ENCODE peak calls at places on chromosomes 13 and 19, in four cellular contexts. One of them, this sample, is unnamed.

GRCh38 chr19:20079487-20079886 is 1.7 kb downstream of the ZNF90 start:
- DNase-seq in stimulated activated CD8-positive, alpha-beta memory T cell treated with anti-CD3 and anti-CD28 coated beads, Interleukin-7, amount 100 ng/mL, for 1 hour: no peak
- DNase-seq in hippocampal formation: no peak
- DNase-seq in HTR-8/SVneo: no peak
- DNase-seq in this sample: no peak

GRCh38 chr13:60654405-60654804 is 257.4 kb downstream of the TDRD3 start:
- DNase-seq in HTR-8/SVneo: peak
- DNase-seq in hippocampal formation: peak
- DNase-seq in stimulated activated CD8-positive, alpha-beta memory T cell treated with anti-CD3 and anti-CD28 coated beads, Interleukin-7, amount 100 ng/mL, for 1 hour: no peak
- DNase-seq in this sample: peak

GRCh38 chr19:1156305-1156801 is 17.7 kb downstream of the SBNO2 start:
- DNase-seq in hippocampal formation: no peak
- DNase-seq in stimulated activated CD8-positive, alpha-beta memory T cell treated with anti-CD3 and anti-CD28 coated beads, Interleukin-7, amount 100 ng/mL, for 1 hour: no peak
- DNase-seq in HTR-8/SVneo: no peak
- DNase-seq in this sample: no peak

GRCh38 chr19:4980087-4980486 is 11.2 kb downstream of the KDM4B start:
- DNase-seq in stimulated activated CD8-positive, alpha-beta memory T cell treated with anti-CD3 and anti-CD28 coated beads, Interleukin-7, amount 100 ng/mL, for 1 hour: no peak
- DNase-seq in hippocampal formation: no peak
- DNase-seq in HTR-8/SVneo: no peak
- DNase-seq in this sample: no peak

GRCh38 chr13:97802213-97802612 is 151.3 kb upstream of the IPO5 start:
- DNase-seq in stimulated activated CD8-positive, alpha-beta memory T cell treated with anti-CD3 and anti-CD28 coated beads, Interleukin-7, amount 100 ng/mL, for 1 hour: no peak
- DNase-seq in HTR-8/SVneo: no peak
- DNase-seq in hippocampal formation: no peak
- DNase-seq in this sample: no peak

GRCh38 chr13:112441779-112442310 is 65.7 kb downstream of the SPACA7 start:
- DNase-seq in stimulated activated CD8-positive, alpha-beta memory T cell treated with anti-CD3 and anti-CD28 coated beads, Interleukin-7, amount 100 ng/mL, for 1 hour: no peak
- DNase-seq in hippocampal formation: no peak
- DNase-seq in HTR-8/SVneo: no peak
- DNase-seq in this sample: no peak

GRCh38 chr19:42065051-42065450 is 5.0 kb downstream of the GRIK5 start:
- DNase-seq in hippocampal formation: no peak
- DNase-seq in stimulated activated CD8-positive, alpha-beta memory T cell treated with anti-CD3 and anti-CD28 coated beads, Interleukin-7, amount 100 ng/mL, for 1 hour: no peak
- DNase-seq in HTR-8/SVneo: no peak
- DNase-seq in this sample: no peak

GRCh38 chr19:43784981-43785808 is 4.4 kb upstream of the KCNN4 start:
- DNase-seq in hippocampal formation: peak
- DNase-seq in HTR-8/SVneo: peak
- DNase-seq in stimulated activated CD8-positive, alpha-beta memory T cell treated with anti-CD3 and anti-CD28 coated beads, Interleukin-7, amount 100 ng/mL, for 1 hour: no peak
- DNase-seq in this sample: no peak